ENCODE peak calls at places on chromosomes 11 and 22, in seven cellular contexts. One of them, this sample, is unnamed.

GRCh38 chr11:12043959-12044772 is 35.7 kb upstream of the DKK3 start:
- DNase-seq in foreskin fibroblast: peak
- DNase-seq in progenitor cell of endocrine pancreas: peak
- DNase-seq in Calu3: peak
- DNase-seq in colonic mucosa: peak
- DNase-seq in fibroblast of lung: peak
- DNase-seq in RWPE2: peak
- DNase-seq in this sample: peak

GRCh38 chr11:58856806-58857205 is 12.3 kb upstream of the GLYATL2 start:
- DNase-seq in progenitor cell of endocrine pancreas: no peak
- DNase-seq in RWPE2: no peak
- DNase-seq in fibroblast of lung: no peak
- DNase-seq in colonic mucosa: no peak
- DNase-seq in foreskin fibroblast: no peak
- DNase-seq in Calu3: no peak
- DNase-seq in this sample: no peak

GRCh38 chr11:130675456-130675855 is 227.0 kb downstream of the ADAMTS15 start:
- DNase-seq in Calu3: no peak
- DNase-seq in colonic mucosa: no peak
- DNase-seq in foreskin fibroblast: peak
- DNase-seq in fibroblast of lung: peak
- DNase-seq in progenitor cell of endocrine pancreas: no peak
- DNase-seq in RWPE2: no peak
- DNase-seq in this sample: no peak

GRCh38 chr22:42725606-42726355 is 5.1 kb upstream of the A4GALT start:
- DNase-seq in fibroblast of lung: no peak
- DNase-seq in progenitor cell of endocrine pancreas: no peak
- DNase-seq in Calu3: no peak
- DNase-seq in foreskin fibroblast: no peak
- DNase-seq in colonic mucosa: no peak
- DNase-seq in RWPE2: no peak
- DNase-seq in this sample: no peak

GRCh38 chr22:26597480-26597879 is 7.5 kb upstream of the TPST2 start:
- DNase-seq in fibroblast of lung: no peak
- DNase-seq in colonic mucosa: no peak
- DNase-seq in Calu3: peak
- DNase-seq in RWPE2: no peak
- DNase-seq in foreskin fibroblast: no peak
- DNase-seq in progenitor cell of endocrine pancreas: no peak
- DNase-seq in this sample: no peak

GRCh38 chr11:112485280-112485679 is 224.6 kb upstream of the PLET1 start:
- DNase-seq in foreskin fibroblast: no peak
- DNase-seq in progenitor cell of endocrine pancreas: no peak
- DNase-seq in Calu3: no peak
- DNase-seq in RWPE2: no peak
- DNase-seq in colonic mucosa: no peak
- DNase-seq in fibroblast of lung: no peak
- DNase-seq in this sample: no peak

GRCh38 chr11:26227311-26227710 is 104.6 kb upstream of the ANO3 start:
- DNase-seq in Calu3: peak
- DNase-seq in foreskin fibroblast: peak
- DNase-seq in RWPE2: no peak
- DNase-seq in fibroblast of lung: peak
- DNase-seq in progenitor cell of endocrine pancreas: no peak
- DNase-seq in colonic mucosa: no peak
- DNase-seq in this sample: peak

GRCh38 chr11:5622802-5623201 is 2.0 kb upstream of the TRIM34 start:
- DNase-seq in fibroblast of lung: no peak
- DNase-seq in Calu3: no peak
- DNase-seq in colonic mucosa: no peak
- DNase-seq in foreskin fibroblast: no peak
- DNase-seq in progenitor cell of endocrine pancreas: no peak
- DNase-seq in RWPE2: no peak
- DNase-seq in this sample: no peak

GRCh38 chr22:32475428-32476010 is 908 bp downstream of the FBXO7 start:
- DNase-seq in RWPE2: no peak
- DNase-seq in foreskin fibroblast: peak
- DNase-seq in colonic mucosa: peak
- DNase-seq in fibroblast of lung: peak
- DNase-seq in progenitor cell of endocrine pancreas: no peak
- DNase-seq in Calu3: peak
- DNase-seq in this sample: peak

GRCh38 chr11:61567286-61568061 is 13.4 kb downstream of the SYT7 start:
- DNase-seq in RWPE2: no peak
- DNase-seq in foreskin fibroblast: peak
- DNase-seq in Calu3: peak
- DNase-seq in progenitor cell of endocrine pancreas: peak
- DNase-seq in fibroblast of lung: peak
- DNase-seq in colonic mucosa: peak
- DNase-seq in this sample: peak

GRCh38 chr22:18156878-18157713 is 7.1 kb downstream of the USP18 start:
- DNase-seq in colonic mucosa: peak
- DNase-seq in foreskin fibroblast: peak
- DNase-seq in RWPE2: no peak
- DNase-seq in Calu3: peak
- DNase-seq in progenitor cell of endocrine pancreas: peak
- DNase-seq in fibroblast of lung: peak
- DNase-seq in this sample: peak

GRCh38 chr11:67484847-67485311 is 2.1 kb downstream of the AIP start:
- DNase-seq in fibroblast of lung: no peak
- DNase-seq in RWPE2: no peak
- DNase-seq in colonic mucosa: peak
- DNase-seq in Calu3: no peak
- DNase-seq in foreskin fibroblast: no peak
- DNase-seq in progenitor cell of endocrine pancreas: no peak
- DNase-seq in this sample: no peak

GRCh38 chr11:67483901-67484665 is 1.3 kb downstream of the AIP start:
- DNase-seq in fibroblast of lung: no peak
- DNase-seq in RWPE2: no peak
- DNase-seq in colonic mucosa: peak
- DNase-seq in foreskin fibroblast: no peak
- DNase-seq in Calu3: no peak
- DNase-seq in progenitor cell of endocrine pancreas: no peak
- DNase-seq in this sample: peak

GRCh38 chr11:67483498-67483798 is 622 bp downstream of the AIP start:
- DNase-seq in fibroblast of lung: no peak
- DNase-seq in colonic mucosa: no peak
- DNase-seq in progenitor cell of endocrine pancreas: no peak
- DNase-seq in RWPE2: no peak
- DNase-seq in Calu3: no peak
- DNase-seq in foreskin fibroblast: no peak
- DNase-seq in this sample: no peak

GRCh38 chr11:67482275-67482735 is 521 bp upstream of the AIP start:
- DNase-seq in Calu3: no peak
- DNase-seq in fibroblast of lung: no peak
- DNase-seq in foreskin fibroblast: no peak
- DNase-seq in RWPE2: no peak
- DNase-seq in colonic mucosa: peak
- DNase-seq in progenitor cell of endocrine pancreas: no peak
- DNase-seq in this sample: no peak

GRCh38 chr11:67482736-67483497 is at the start of gene AIP:
- DNase-seq in fibroblast of lung: peak
- DNase-seq in colonic mucosa: peak
- DNase-seq in progenitor cell of endocrine pancreas: peak
- DNase-seq in foreskin fibroblast: peak
- DNase-seq in RWPE2: peak
- DNase-seq in Calu3: peak
- DNase-seq in this sample: peak
- TF ChIP-seq CTCF in fibroblast of lung: no peak
- TF ChIP-seq CTCF in colonic mucosa: no peak
- TF ChIP-seq CTCF in progenitor cell of endocrine pancreas: peak
- TF ChIP-seq CTCF in foreskin fibroblast: no peak
- TF ChIP-seq CTCF in RWPE2: no peak
- TF ChIP-seq CTCF in Calu3: no peak
- TF ChIP-seq CTCF in this sample: peak

GRCh38 chr11:76578655-76579046 is 91.9 kb downstream of the LRRC32 start:
- DNase-seq in fibroblast of lung: no peak
- DNase-seq in progenitor cell of endocrine pancreas: no peak
- DNase-seq in colonic mucosa: no peak
- DNase-seq in RWPE2: no peak
- DNase-seq in foreskin fibroblast: no peak
- DNase-seq in Calu3: no peak
- DNase-seq in this sample: no peak

GRCh38 chr11:76579752-76580151 is 90.8 kb downstream of the LRRC32 start:
- DNase-seq in colonic mucosa: no peak
- DNase-seq in RWPE2: no peak
- DNase-seq in Calu3: no peak
- DNase-seq in fibroblast of lung: no peak
- DNase-seq in foreskin fibroblast: no peak
- DNase-seq in progenitor cell of endocrine pancreas: no peak
- DNase-seq in this sample: no peak

GRCh38 chr11:76577921-76578654 is 92.5 kb downstream of the LRRC32 start:
- DNase-seq in colonic mucosa: no peak
- DNase-seq in foreskin fibroblast: no peak
- DNase-seq in RWPE2: no peak
- DNase-seq in Calu3: no peak
- DNase-seq in progenitor cell of endocrine pancreas: no peak
- DNase-seq in fibroblast of lung: no peak
- DNase-seq in this sample: no peak

GRCh38 chr11:76577199-76577920 is 93.2 kb downstream of the LRRC32 start:
- DNase-seq in RWPE2: peak
- DNase-seq in progenitor cell of endocrine pancreas: no peak
- DNase-seq in Calu3: peak
- DNase-seq in colonic mucosa: peak
- DNase-seq in fibroblast of lung: peak
- DNase-seq in foreskin fibroblast: peak
- DNase-seq in this sample: no peak

GRCh38 chr11:76579047-76579751 is 91.3 kb downstream of the LRRC32 start:
- DNase-seq in Calu3: no peak
- DNase-seq in colonic mucosa: no peak
- DNase-seq in fibroblast of lung: peak
- DNase-seq in progenitor cell of endocrine pancreas: no peak
- DNase-seq in foreskin fibroblast: no peak
- DNase-seq in RWPE2: no peak
- DNase-seq in this sample: no peak
- TF ChIP-seq CTCF in Calu3: no peak
- TF ChIP-seq CTCF in colonic mucosa: no peak
- TF ChIP-seq CTCF in fibroblast of lung: peak
- TF ChIP-seq CTCF in progenitor cell of endocrine pancreas: no peak
- TF ChIP-seq CTCF in foreskin fibroblast: no peak
- TF ChIP-seq CTCF in RWPE2: no peak
- TF ChIP-seq CTCF in this sample: no peak

DNA sequence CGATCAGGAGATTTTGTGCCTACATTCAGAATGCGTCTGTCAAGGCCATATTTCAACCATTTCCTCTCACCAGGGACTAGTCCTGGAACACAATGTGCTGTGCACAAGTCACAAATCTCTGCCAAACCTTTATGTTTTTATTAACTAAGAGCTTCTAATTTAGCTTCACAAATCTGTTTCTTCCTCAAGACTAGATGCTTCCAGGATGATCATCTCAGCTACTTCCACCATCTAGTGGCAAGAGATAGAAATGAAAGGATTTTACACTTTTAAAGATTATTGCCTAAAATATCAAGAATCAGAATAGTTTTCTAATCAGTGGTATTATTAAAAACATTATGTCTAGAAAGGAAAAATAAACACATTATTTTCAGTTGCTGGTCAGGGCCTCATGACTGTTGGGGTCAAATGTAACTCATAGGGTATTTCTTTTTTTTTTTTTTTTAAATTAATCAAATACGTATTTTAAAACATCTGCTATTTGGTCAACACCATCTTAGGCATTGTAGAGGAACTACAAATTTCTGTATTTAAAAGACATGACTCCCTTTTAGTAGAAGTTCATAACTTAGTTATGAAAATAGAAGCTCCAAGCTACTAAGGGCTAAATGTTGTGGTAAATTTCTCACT is 1102.6 kb downstream of the DLG2 start:
- DNase-seq in progenitor cell of endocrine pancreas: no peak
- DNase-seq in Calu3: no peak
- DNase-seq in RWPE2: no peak
- DNase-seq in fibroblast of lung: peak
- DNase-seq in colonic mucosa: no peak
- DNase-seq in foreskin fibroblast: peak
- DNase-seq in this sample: peak
- TF ChIP-seq CTCF in progenitor cell of endocrine pancreas: peak
- TF ChIP-seq CTCF in Calu3: peak
- TF ChIP-seq CTCF in RWPE2: peak
- TF ChIP-seq CTCF in fibroblast of lung: peak
- TF ChIP-seq CTCF in colonic mucosa: no peak
- TF ChIP-seq CTCF in foreskin fibroblast: peak
- TF ChIP-seq CTCF in this sample: no peak

GRCh38 chr11:27497284-27497866 is 9.2 kb downstream of the LIN7C start:
- DNase-seq in RWPE2: no peak
- DNase-seq in colonic mucosa: no peak
- DNase-seq in Calu3: no peak
- DNase-seq in foreskin fibroblast: no peak
- DNase-seq in fibroblast of lung: peak
- DNase-seq in progenitor cell of endocrine pancreas: no peak
- DNase-seq in this sample: peak
- TF ChIP-seq CTCF in RWPE2: peak
- TF ChIP-seq CTCF in colonic mucosa: peak
- TF ChIP-seq CTCF in Calu3: peak
- TF ChIP-seq CTCF in foreskin fibroblast: peak
- TF ChIP-seq CTCF in fibroblast of lung: peak
- TF ChIP-seq CTCF in progenitor cell of endocrine pancreas: peak
- TF ChIP-seq CTCF in this sample: peak

GRCh38 chr11:21511835-21512440 is 680.9 kb upstream of the ANO5 start:
- DNase-seq in RWPE2: no peak
- DNase-seq in progenitor cell of endocrine pancreas: peak
- DNase-seq in Calu3: peak
- DNase-seq in foreskin fibroblast: peak
- DNase-seq in fibroblast of lung: no peak
- DNase-seq in colonic mucosa: peak
- DNase-seq in this sample: peak
- TF ChIP-seq CTCF in RWPE2: peak
- TF ChIP-seq CTCF in progenitor cell of endocrine pancreas: peak
- TF ChIP-seq CTCF in Calu3: peak
- TF ChIP-seq CTCF in foreskin fibroblast: peak
- TF ChIP-seq CTCF in fibroblast of lung: peak
- TF ChIP-seq CTCF in colonic mucosa: peak
- TF ChIP-seq CTCF in this sample: peak

DNA sequence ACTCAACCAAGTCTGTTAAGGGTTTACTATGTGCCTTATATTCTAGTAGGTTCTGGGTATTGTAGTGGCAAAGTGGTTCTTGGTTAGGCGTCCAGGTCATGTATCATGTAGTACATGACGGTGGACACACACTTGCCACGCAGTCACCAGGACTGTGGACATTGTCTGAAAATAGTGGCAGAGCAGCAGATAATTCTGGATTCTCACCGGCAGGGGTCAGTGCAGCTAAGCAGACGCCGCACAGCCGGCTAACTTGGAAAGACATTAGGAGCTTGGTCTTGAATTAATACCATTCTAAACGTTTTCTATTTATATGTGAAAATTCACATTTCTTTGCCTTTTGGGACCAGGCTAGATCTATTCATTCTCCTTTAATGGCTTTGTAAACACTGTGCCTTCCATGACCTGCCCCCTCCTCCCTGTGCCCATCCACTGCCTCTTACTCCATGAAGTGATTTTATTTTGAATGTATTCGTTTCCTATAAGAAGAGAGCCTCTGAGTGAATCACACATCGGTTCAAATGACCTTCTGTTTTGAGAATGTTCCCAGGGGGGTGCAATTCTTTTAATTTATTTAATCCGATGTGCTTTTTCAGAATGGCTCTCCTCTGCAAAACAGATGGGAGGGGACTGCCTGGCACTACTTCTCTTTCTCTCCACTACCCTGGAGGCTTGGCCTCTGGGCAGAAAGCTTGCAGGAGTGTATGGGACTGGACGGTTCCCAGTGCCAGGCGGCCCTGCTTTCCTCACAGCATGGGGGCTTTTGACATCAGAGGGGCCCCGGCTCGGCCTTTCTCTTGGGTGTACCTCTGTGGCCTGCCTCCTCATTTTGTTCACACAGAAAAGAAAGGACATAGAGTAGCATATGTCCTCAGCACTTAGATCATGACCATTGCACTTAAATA is 378.0 kb downstream of the NTM start:
- DNase-seq in colonic mucosa: peak
- DNase-seq in progenitor cell of endocrine pancreas: peak
- DNase-seq in fibroblast of lung: peak
- DNase-seq in Calu3: peak
- DNase-seq in RWPE2: no peak
- DNase-seq in foreskin fibroblast: peak
- DNase-seq in this sample: peak
- TF ChIP-seq CTCF in colonic mucosa: peak
- TF ChIP-seq CTCF in progenitor cell of endocrine pancreas: peak
- TF ChIP-seq CTCF in fibroblast of lung: peak
- TF ChIP-seq CTCF in Calu3: no peak
- TF ChIP-seq CTCF in RWPE2: peak
- TF ChIP-seq CTCF in foreskin fibroblast: peak
- TF ChIP-seq CTCF in this sample: peak